ENCODE peak calls at places on chromosome 20, in nine cellular contexts. E is kidney tubule cell; D is GM06990; T is NCI-H1417; O is AG08396; F is mesenchymal stem cell; I is ovary; K is RCC 7860; V is activated CD4-positive, alpha-beta T cell treated with anti-CD3 and anti-CD28 coated beads, Interleukin-2, amount 10 ng/mL, durations not matched to agents 24 days and 14 days. C is an unnamed sample.
A peak's percentile ranks its signal among the peaks of the same experiment; 100 is the strongest.

GRCh38 chr20:60261323-60261722 is 303.1 kb downstream of the CDH26 start:
- DNase-seq in D (no peak), V (no peak), T (no peak), K (no peak), I (no peak), F (no peak), O (no peak), E (no peak), C (no peak)

GRCh38 chr20:45967551-45968080 is 4.4 kb downstream of the ZNF335 start:
- DNase-seq in F (no peak), I (peak; percentile 16), K (no peak), E (no peak), T (no peak), D (no peak), O (no peak), V (no peak), C (no peak)

GRCh38 chr20:26209171-26209941 is 512.7 kb upstream of the ZNF337 start:
- DNase-seq in K (no peak), E (no peak), D (peak; percentile 22), V (peak; percentile 56), O (peak; percentile 21), T (no peak), F (no peak), I (no peak), C (no peak)

GRCh38 chr20:14098261-14098660 is 102.9 kb downstream of the MACROD2 start:
- DNase-seq in I (no peak), F (no peak), K (no peak), D (no peak), T (no peak), E (no peak), V (no peak), O (no peak), C (no peak)

GRCh38 chr20:6560978-6561377 is 206.5 kb upstream of the BMP2 start:
- DNase-seq in V (no peak), T (no peak), E (no peak), I (no peak), F (no peak), O (no peak), K (no peak), D (no peak), C (no peak)

GRCh38 chr20:9993133-9993532 is 41.7 kb upstream of the ANKEF1 start:
- DNase-seq in I (no peak), D (no peak), O (no peak), K (no peak), F (no peak), T (no peak), V (no peak), E (no peak), C (no peak)

GRCh38 chr20:18628330-18628941 is 40.6 kb downstream of the DTD1 start:
- DNase-seq in K (no peak), T (peak; percentile 5), D (no peak), O (no peak), F (no peak), V (no peak), E (peak; percentile 43), I (no peak), C (peak; percentile 46)

GRCh38 chr20:33753763-33754162 is 22.0 kb downstream of the ZNF341 start:
- DNase-seq in K (no peak), F (peak; percentile 35), T (no peak), I (no peak), E (no peak), D (no peak), O (peak; percentile 52), V (no peak), C (no peak)

GRCh38 chr20:20076297-20077065 is 24.1 kb downstream of the CFAP61 start:
- DNase-seq in D (no peak), I (no peak), O (peak; percentile 54), K (no peak), V (no peak), E (peak; percentile 29), F (peak; percentile 55), T (no peak), C (no peak)

GRCh38 chr20:35568645-35569044 is 26.8 kb downstream of the ERGIC3 start:
- DNase-seq in T (no peak), D (no peak), I (no peak), K (peak; percentile 29), F (no peak), E (peak; percentile 51), O (no peak), V (no peak), C (no peak)